ENCODE peak calls at places on chromosomes 13 and 19, in five cellular contexts. F, B, N, I and U are unnamed samples.

GRCh38 chr19:51359294-51359693 is 6.9 kb downstream of the ETFB start:
- DNase-seq in F (peak), I (no peak), N (no peak), B (no peak), U (peak)

GRCh38 chr19:28737526-28737925 is 475.4 kb downstream of the UQCRFS1 start:
- DNase-seq in I (no peak), N (no peak), B (no peak), F (peak), U (no peak)

GRCh38 chr13:24612726-24613125 is 67.5 kb upstream of the ATP12A start:
- DNase-seq in F (no peak), I (no peak), N (no peak), B (no peak), U (no peak)

GRCh38 chr13:114146629-114147028 is 14.2 kb upstream of the RASA3 start:
- DNase-seq in B (no peak), I (no peak), F (no peak), N (no peak), U (no peak)

GRCh38 chr19:3357731-3358391 is 8.5 kb upstream of the NFIC start:
- DNase-seq in B (no peak), I (no peak), N (no peak), F (no peak), U (no peak)

GRCh38 chr13:49867834-49868233 is 68.3 kb downstream of the SPRYD7 start:
- DNase-seq in B (no peak), F (no peak), I (no peak), N (no peak), U (no peak)

GRCh38 chr19:5947435-5947834 is 30.5 kb downstream of the RANBP3 start:
- DNase-seq in I (no peak), B (peak), F (peak), N (no peak), U (peak)

GRCh38 chr19:12750851-12751250 is 740 bp upstream of the BEST2 start:
- DNase-seq in B (no peak), N (no peak), F (no peak), I (no peak), U (no peak)

GRCh38 chr13:95553614-95554385 is 1.3 kb downstream of the CLDN10 start:
- DNase-seq in I (no peak), N (peak), F (peak), B (no peak), U (no peak)

GRCh38 chr13:73273737-73274136 is 214.9 kb downstream of the KLF5 start:
- DNase-seq in F (peak), I (no peak), B (no peak), N (no peak), U (no peak)

GRCh38 chr13:112072531-112073244 is 5.7 kb downstream of the SOX1 start:
- DNase-seq in B (peak), F (no peak), N (peak), I (no peak), U (peak)

GRCh38 chr19:16288544-16288943 is 36.1 kb upstream of the KLF2 start:
- DNase-seq in N (no peak), B (peak), F (peak), I (peak), U (no peak)

GRCh38 chr13:27442071-27442647 is 8.2 kb downstream of the MTIF3 start:
- DNase-seq in B (no peak), N (no peak), F (no peak), I (no peak), U (no peak)

GRCh38 chr13:98439896-98440295 is 137.0 kb downstream of the STK24 start:
- DNase-seq in B (no peak), I (no peak), F (no peak), N (no peak), U (no peak)

GRCh38 chr13:77918391-77919261 is at the start of gene EDNRB:
- DNase-seq in I (peak), F (peak), B (peak), N (peak), U (peak)

GRCh38 chr19:47141695-47142094 is 11.1 kb downstream of the SAE1 start:
- DNase-seq in I (no peak), B (no peak), F (no peak), N (no peak), U (no peak)

GRCh38 chr13:29805994-29806748 is 44.2 kb downstream of the UBL3 start:
- DNase-seq in F (no peak), I (no peak), N (no peak), B (no peak), U (no peak)

GRCh38 chr13:30276178-30276577 is 31.2 kb downstream of the KATNAL1 start:
- DNase-seq in I (no peak), F (no peak), B (no peak), N (no peak), U (no peak)

GRCh38 chr19:46678110-46678732 is 17.2 kb upstream of the DACT3 start:
- DNase-seq in F (no peak), B (no peak), I (peak), N (peak), U (no peak)

GRCh38 chr13:46489586-46490023 is 63.4 kb upstream of the LRCH1 start:
- DNase-seq in B (no peak), I (no peak), F (peak), N (no peak), U (no peak)

GRCh38 chr19:1567116-1567847 is 843 bp downstream of the MEX3D start:
- DNase-seq in F (peak), I (no peak), N (no peak), B (no peak), U (no peak)

GRCh38 chr19:58181902-58182576 is 822 bp upstream of the ZNF274 start:
- DNase-seq in N (peak), B (peak), F (peak), I (peak), U (no peak)

GRCh38 chr13:88627071-88627470 is 955.9 kb downstream of the SLITRK5 start:
- DNase-seq in B (no peak), I (no peak), F (peak), N (no peak), U (no peak)

GRCh38 chr13:100362371-100362770 is 226.2 kb downstream of the GGACT start:
- DNase-seq in B (no peak), F (no peak), I (no peak), N (no peak), U (no peak)

GRCh38 chr19:14383898-14384669 is 2.8 kb downstream of the ADGRE5 start:
- DNase-seq in I (peak), B (no peak), N (no peak), F (peak), U (peak)

GRCh38 chr19:11268783-11269267 is 6.5 kb upstream of the DOCK6 start:
- DNase-seq in I (no peak), F (peak), B (peak), N (no peak), U (peak)

GRCh38 chr19:47373246-47374240 is 24.4 kb downstream of the DHX34 start:
- DNase-seq in I (no peak), B (no peak), N (no peak), F (no peak), U (no peak)

GRCh38 chr19:34241513-34242337 is 12.6 kb upstream of the GARRE1 start:
- DNase-seq in B (no peak), I (peak), F (no peak), N (peak), U (no peak)

GRCh38 chr19:12838182-12838890 is at the start of gene MAST1:
- DNase-seq in B (no peak), N (peak), I (peak), F (peak), U (no peak)

GRCh38 chr19:14031719-14032480 is at the start of gene IL27RA:
- DNase-seq in N (peak), I (peak), B (peak), F (peak), U (peak)

GRCh38 chr13:109707044-109707794 is 79.2 kb downstream of the IRS2 start:
- DNase-seq in F (no peak), I (no peak), B (no peak), N (no peak), U (no peak)